ENCODE peak calls at places on chromosomes 4 and X, in six cellular contexts. P is IMR-90, A is H1, C is H9, V is mesenchymal stem cell, K is trophoblast cell. B is an unnamed sample.
A peak's percentile ranks its signal among the peaks of the same experiment; 100 is the strongest.

GRCh38 chr4:40969499-40969898 is 219.7 kb downstream of the NSUN7 start:
- DNase-seq in P (no peak), A (no peak), C (no peak), V (no peak), K (no peak), B (no peak)

GRCh38 chr4:58138786-58139185 is 1028.6 kb upstream of the IGFBP7 start:
- DNase-seq in P (no peak), A (no peak), C (no peak), V (no peak), K (no peak), B (no peak)

GRCh38 chrX:64394874-64395567 is at the start of gene MTMR8:
- DNase-seq in P (no peak), A (peak; percentile 81), C (peak; percentile 87), V (peak; percentile 31), K (peak; percentile 60), B (peak; percentile 54)

GRCh38 chr4:110477836-110478235 is 1.9 kb downstream of the ENPEP start:
- DNase-seq in P (no peak), A (no peak), C (no peak), V (no peak), K (no peak), B (no peak)

GRCh38 chrX:80216086-80216485 is 201.5 kb downstream of the TBX22 start:
- DNase-seq in P (no peak), A (no peak), C (no peak), V (no peak), K (no peak), B (no peak)

GRCh38 chr4:62455871-62456270 is 1255.7 kb downstream of the ADGRL3 start:
- DNase-seq in P (no peak), A (no peak), C (no peak), V (peak; percentile 19), K (no peak), B (no peak)

GRCh38 chr4:47106561-47106960 is 75.2 kb downstream of the GABRB1 start:
- DNase-seq in P (peak; percentile 79), A (no peak), C (no peak), V (peak; percentile 63), K (no peak), B (no peak)

GRCh38 chr4:53098681-53099121 is 236.6 kb downstream of the RASL11B start:
- DNase-seq in P (peak; percentile 92), A (no peak), C (no peak), V (peak; percentile 95), K (no peak), B (no peak)

GRCh38 chr4:124807421-124807820 is 94.9 kb upstream of the ANKRD50 start:
- DNase-seq in P (no peak), A (no peak), C (no peak), V (no peak), K (no peak), B (no peak)

GRCh38 chrX:43969504-43970501 is 3.4 kb downstream of the NDP start:
- DNase-seq in P (peak; percentile 56), A (no peak), C (no peak), V (peak; percentile 23), K (no peak), B (peak; percentile 49)

GRCh38 chrX:18719852-18720251 is 12.4 kb downstream of the PPEF1 start:
- DNase-seq in P (no peak), A (no peak), C (no peak), V (no peak), K (no peak), B (no peak)

GRCh38 chr4:88008133-88008621 is 742 bp downstream of the PKD2 start:
- DNase-seq in P (peak; percentile 48), A (peak; percentile 64), C (peak; percentile 52), V (peak; percentile 62), K (peak; percentile 55), B (peak; percentile 44)

GRCh38 chr4:18209448-18209847 is 187.9 kb upstream of the LCORL start:
- DNase-seq in P (no peak), A (no peak), C (no peak), V (no peak), K (no peak), B (no peak)

GRCh38 chrX:125090046-125090445 is 229.6 kb upstream of the TEX13C start:
- DNase-seq in P (no peak), A (no peak), C (no peak), V (no peak), K (no peak), B (no peak)

GRCh38 chr4:24973471-24974251 is 57.1 kb downstream of the LGI2 start:
- DNase-seq in P (peak; percentile 14), A (no peak), C (peak; percentile 28), V (no peak), K (peak; percentile 59), B (no peak)

GRCh38 chr4:159455675-159456235 is 352.9 kb downstream of the RAPGEF2 start:
- DNase-seq in P (peak; percentile 55), A (no peak), C (no peak), V (peak; percentile 64), K (peak; percentile 51), B (peak; percentile 18)

GRCh38 chrX:70313503-70313902 is 23.6 kb downstream of the KIF4A start:
- DNase-seq in P (peak; percentile 52), A (no peak), C (no peak), V (peak; percentile 19), K (no peak), B (no peak)

GRCh38 chr4:99723555-99724450 is 66.2 kb upstream of the C4orf54 start:
- DNase-seq in P (peak; percentile 88), A (no peak), C (peak; percentile 31), V (peak; percentile 82), K (peak; percentile 94), B (no peak)

GRCh38 chr4:105215609-105216313 is 69.1 kb downstream of the TET2 start:
- DNase-seq in P (peak; percentile 70), A (no peak), C (no peak), V (no peak), K (no peak), B (no peak)

GRCh38 chrX:19658030-19658429 is 142.7 kb upstream of the MAP3K15 start:
- DNase-seq in P (peak; percentile 49), A (no peak), C (no peak), V (peak; percentile 50), K (no peak), B (no peak)

GRCh38 chr4:108484187-108484586 is 136.2 kb upstream of the RPL34 start:
- DNase-seq in P (no peak), A (no peak), C (no peak), V (no peak), K (no peak), B (no peak)

GRCh38 chr4:72440404-72440803 is 128.6 kb downstream of the ADAMTS3 start:
- DNase-seq in P (no peak), A (no peak), C (no peak), V (no peak), K (no peak), B (no peak)

GRCh38 chrX:41382699-41383645 is 49.0 kb downstream of the DDX3X start:
- DNase-seq in P (peak; percentile 34), A (no peak), C (no peak), V (peak; percentile 60), K (peak; percentile 52), B (no peak)

GRCh38 chr4:13918110-13918509 is 290.6 kb upstream of the BOD1L1 start:
- DNase-seq in P (peak; percentile 100), A (no peak), C (no peak), V (peak; percentile 97), K (peak; percentile 72), B (no peak)

GRCh38 chrX:20067709-20068315 is 48.9 kb downstream of the MAP7D2 start:
- DNase-seq in P (peak; percentile 88), A (no peak), C (no peak), V (peak; percentile 79), K (peak; percentile 51), B (peak; percentile 9)

GRCh38 chr4:187006189-187006618 is 282.5 kb upstream of the FAT1 start:
- DNase-seq in P (peak; percentile 73), A (no peak), C (no peak), V (peak; percentile 21), K (peak; percentile 60), B (no peak)

GRCh38 chrX:130682990-130683389 is 220.0 kb downstream of the ENOX2 start:
- DNase-seq in P (peak; percentile 59), A (no peak), C (no peak), V (peak; percentile 56), K (no peak), B (no peak)

GRCh38 chrX:132815643-132816042 is 142.8 kb downstream of the HS6ST2 start:
- DNase-seq in P (no peak), A (no peak), C (no peak), V (no peak), K (no peak), B (no peak)
- H4K91ac ChIP-seq in P (no peak overlapping the region), A (no peak overlapping the region), C (no peak overlapping the region), V (no peak overlapping the region), K (no peak overlapping the region), B (no peak overlapping the region)

GRCh38 chrX:118346258-118347094 is 570 bp downstream of the WDR44 start:
- DNase-seq in P (no peak), A (no peak), C (no peak), V (peak; percentile 63), K (peak; percentile 10), B (peak; percentile 24)

GRCh38 chrX:118348186-118348810 is 2.4 kb downstream of the WDR44 start:
- DNase-seq in P (no peak), A (no peak), C (no peak), V (no peak), K (peak; percentile 36), B (no peak)

GRCh38 chrX:118349188-118349587 is 3.3 kb downstream of the WDR44 start:
- DNase-seq in P (no peak), A (no peak), C (no peak), V (no peak), K (no peak), B (no peak)

GRCh38 chrX:118345401-118346257 is at the start of gene WDR44:
- DNase-seq in P (peak; percentile 92), A (peak; percentile 86), C (peak; percentile 93), V (peak; percentile 94), K (peak; percentile 96), B (peak; percentile 90)

GRCh38 chrX:118347131-118347530 is 1.2 kb downstream of the WDR44 start:
- DNase-seq in P (peak; percentile 69), A (no peak), C (no peak), V (peak; percentile 65), K (peak; percentile 30), B (no peak)
- H4K91ac ChIP-seq in P (peak overlapping the region; percentile 65), A (no peak overlapping the region), C (no peak overlapping the region), V (no peak overlapping the region), K (no peak overlapping the region), B (no peak overlapping the region)

DNA sequence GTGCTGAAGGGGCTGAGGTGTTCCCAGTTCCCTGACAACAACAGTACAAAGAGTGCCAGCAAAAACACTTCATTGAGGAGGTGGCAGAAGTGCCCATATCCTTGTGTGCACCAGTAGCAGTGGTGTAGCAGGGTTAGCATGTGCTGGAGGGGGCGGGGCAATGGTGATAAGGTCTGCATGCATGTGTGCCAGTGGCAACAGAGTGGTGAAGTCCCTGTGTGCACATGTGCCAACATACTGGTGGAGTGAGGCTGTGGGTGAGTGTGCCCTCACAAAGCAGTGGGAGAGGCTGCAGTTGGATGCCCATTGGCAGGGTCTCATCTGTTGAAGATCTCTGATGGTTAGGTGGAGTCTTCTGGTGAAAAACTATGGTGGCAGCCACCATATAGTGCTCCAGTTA is 994.6 kb downstream of the PCDH19 start:
- DNase-seq in P (no peak), A (no peak), C (no peak), V (no peak), K (no peak), B (no peak)
- H4K91ac ChIP-seq in P (no peak overlapping the region), A (no peak overlapping the region), C (no peak overlapping the region), V (no peak overlapping the region), K (no peak overlapping the region), B (no peak overlapping the region)

DNA sequence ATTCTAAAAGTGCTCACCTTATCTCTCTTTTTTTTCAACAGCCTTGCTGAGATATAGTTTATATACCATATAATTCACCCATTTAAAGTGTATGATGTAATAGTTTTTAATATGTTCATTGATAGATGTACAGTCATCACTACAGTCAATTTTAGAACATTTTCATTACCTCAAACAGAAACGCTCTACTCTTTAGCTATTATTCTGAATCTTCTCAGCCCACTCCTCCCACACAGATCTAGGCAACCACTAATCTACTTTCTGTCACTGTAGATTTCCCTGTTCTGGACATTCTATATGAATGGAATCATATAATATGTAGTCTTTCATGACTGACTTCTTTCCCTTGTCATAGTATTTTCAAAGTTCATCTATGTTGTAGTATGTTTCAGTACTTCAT is 22.6 kb downstream of the MND1 start:
- DNase-seq in P (no peak), A (no peak), C (no peak), V (no peak), K (no peak), B (no peak)
- H4K91ac ChIP-seq in P (no peak overlapping the region), A (no peak overlapping the region), C (no peak overlapping the region), V (no peak overlapping the region), K (no peak overlapping the region), B (no peak overlapping the region)

B was measured in neuronal stem cell.